ENCODE peak calls at places on chromosomes 12 and 14, in five cellular contexts. E, S, O, C and X are unnamed samples.

GRCh38 chr12:110252716-110253115 is 28.3 kb upstream of the ATP2A2 start:
- DNase-seq in E (no peak), S (no peak), O (no peak), C (no peak), X (no peak)

GRCh38 chr14:61703342-61704129 is 8.2 kb downstream of the HIF1A start:
- DNase-seq in E (no peak), S (no peak), O (no peak), C (no peak), X (no peak)

GRCh38 chr12:127191124-127191523 is 1075.8 kb upstream of the TMEM132C start:
- DNase-seq in E (no peak), S (peak; percentile 40), O (no peak), C (no peak), X (peak; percentile 58)

GRCh38 chr14:70642313-70643235 is 858 bp downstream of the TTC9 start:
- DNase-seq in E (peak; percentile 48), S (no peak), O (no peak), C (no peak), X (no peak)

GRCh38 chr14:55398679-55399078 is 13.0 kb downstream of the ATG14 start:
- DNase-seq in E (no peak), S (peak; percentile 88), O (no peak), C (no peak), X (peak; percentile 75)

GRCh38 chr12:122979908-122980191 is 631 bp upstream of the ARL6IP4 start:
- DNase-seq in E (no peak), S (no peak), O (no peak), C (no peak), X (no peak)

GRCh38 chr12:72432037-72432604 is 160.0 kb downstream of the TRHDE start:
- DNase-seq in E (no peak), S (no peak), O (no peak), C (no peak), X (no peak)

GRCh38 chr12:39065455-39065854 is 160.1 kb upstream of the CPNE8 start:
- DNase-seq in E (no peak), S (no peak), O (no peak), C (no peak), X (no peak)

GRCh38 chr12:57016348-57016747 is at the start of gene TAC3:
- DNase-seq in E (peak; percentile 69), S (no peak), O (no peak), C (no peak), X (no peak)

GRCh38 chr12:14272954-14273910 is 92.2 kb upstream of the ATF7IP start:
- DNase-seq in E (no peak), S (peak; percentile 81), O (no peak), C (no peak), X (peak; percentile 91)

GRCh38 chr12:42394429-42394828 is 68.5 kb downstream of the PPHLN1 start:
- DNase-seq in E (no peak), S (no peak), O (no peak), C (no peak), X (no peak)

GRCh38 chr12:57795354-57795753 is 12.8 kb downstream of the TSFM start:
- DNase-seq in E (no peak), S (peak; percentile 55), O (no peak), C (no peak), X (peak; percentile 69)

GRCh38 chr14:71726639-71727085 is 205.6 kb upstream of the RGS6 start:
- DNase-seq in E (no peak), S (no peak), O (no peak), C (no peak), X (no peak)

GRCh38 chr12:58034712-58035111 is 93.3 kb downstream of the ATP23 start:
- DNase-seq in E (no peak), S (no peak), O (no peak), C (no peak), X (no peak)

GRCh38 chr12:54053625-54054441 is at the start of gene HOXC4:
- DNase-seq in E (no peak), S (no peak), O (no peak), C (no peak), X (no peak)

GRCh38 chr12:2925322-2925995 is 33.7 kb upstream of the TEAD4 start:
- DNase-seq in E (no peak), S (peak; percentile 12), O (no peak), C (no peak), X (no peak)
- H3K27ac ChIP-seq in E (peak overlapping the region; percentile 14), S (no peak overlapping the region), O (no peak overlapping the region), C (no peak overlapping the region), X (peak overlapping the region; percentile 25)

DNA sequence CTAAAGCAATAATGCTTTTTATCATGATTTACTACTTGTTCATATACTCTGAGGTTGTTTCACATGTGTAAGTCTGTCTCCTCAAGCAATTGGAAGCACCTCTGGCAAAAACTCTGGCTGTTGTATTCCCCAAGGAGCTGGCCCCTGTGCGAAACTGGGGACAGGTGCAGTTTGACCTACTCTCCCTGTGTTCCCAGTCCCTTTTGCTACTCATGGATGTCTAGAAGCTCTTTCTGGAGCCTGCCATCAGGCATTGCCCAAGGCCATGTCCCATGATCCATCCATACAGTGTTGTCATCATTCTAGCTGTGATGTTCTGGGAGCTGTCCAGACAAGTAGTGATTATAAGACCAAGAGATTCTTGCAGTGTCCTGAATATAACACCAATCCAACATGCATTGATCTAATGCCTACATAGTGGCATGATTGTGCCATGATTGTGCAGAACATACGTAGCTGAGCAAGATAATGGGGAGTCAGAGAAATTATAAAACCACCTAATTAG is 14.9 kb downstream of the AKAP6 start:
- DNase-seq in E (no peak), S (no peak), O (no peak), C (no peak), X (peak; percentile 52)
- H3K27ac ChIP-seq in E (no peak overlapping the region), S (no peak overlapping the region), O (no peak overlapping the region), C (no peak overlapping the region), X (peak overlapping the region; percentile 97)

GRCh38 chr14:99267871-99268775 is 3.9 kb downstream of the BCL11B start:
- DNase-seq in E (no peak), S (no peak), O (no peak), C (no peak), X (no peak)

GRCh38 chr14:99265571-99265970 is 6.4 kb downstream of the BCL11B start:
- DNase-seq in E (no peak), S (no peak), O (no peak), C (no peak), X (no peak)

GRCh38 chr14:99264691-99265090 is 7.3 kb downstream of the BCL11B start:
- DNase-seq in E (no peak), S (no peak), O (no peak), C (no peak), X (no peak)

GRCh38 chr14:99268776-99269510 is 3.1 kb downstream of the BCL11B start:
- DNase-seq in E (peak; percentile 42), S (no peak), O (no peak), C (no peak), X (no peak)

DNA sequence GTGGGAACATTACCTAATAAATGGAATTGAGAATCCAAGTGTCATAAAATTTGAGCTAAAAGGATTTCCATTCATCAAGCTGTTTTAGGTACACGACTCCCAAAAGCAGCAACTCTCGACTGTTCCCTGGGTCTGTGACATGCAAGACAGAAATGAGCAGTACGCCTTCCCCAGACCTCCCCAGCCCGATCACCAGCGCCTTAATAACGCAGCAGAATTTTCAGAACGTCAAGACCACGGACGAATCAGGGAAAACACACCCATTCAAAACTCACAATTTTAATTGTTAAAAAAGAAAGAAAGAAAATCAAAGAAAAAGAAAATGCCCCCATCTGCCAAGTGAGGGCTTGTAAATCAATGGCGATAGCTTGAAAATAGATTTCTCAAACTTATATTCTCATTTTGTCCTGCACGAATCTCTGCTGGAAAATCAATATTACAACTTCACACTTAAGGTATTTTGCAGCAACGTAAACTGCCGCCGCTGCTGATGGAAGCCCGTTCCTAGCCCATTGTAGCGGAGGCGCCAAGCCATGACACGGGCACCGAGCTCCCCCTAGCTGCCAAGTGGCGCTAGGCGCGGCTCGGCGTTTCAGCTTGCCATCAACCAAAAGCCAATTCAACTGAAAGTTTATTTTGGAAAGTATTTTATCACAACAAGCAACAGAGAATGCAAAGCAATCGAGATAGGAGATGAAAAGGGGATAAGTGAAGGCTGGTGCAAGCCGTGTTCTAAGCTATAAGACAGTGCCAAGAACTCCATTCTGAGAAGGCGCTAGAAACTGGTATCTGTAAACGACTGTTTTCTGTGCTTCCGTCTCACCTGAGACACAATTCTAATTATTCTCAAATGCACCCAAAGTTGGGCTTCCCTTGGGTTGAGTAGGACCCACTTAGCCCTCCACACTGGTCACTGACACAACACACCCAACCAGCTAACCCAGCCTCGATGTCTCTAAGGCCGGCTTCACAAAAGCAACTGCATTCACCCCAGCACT is 5.5 kb downstream of the BCL11B start:
- DNase-seq in E (peak; percentile 88), S (peak; percentile 74), O (no peak), C (peak; percentile 63), X (no peak)
- H3K27ac ChIP-seq in E (no peak overlapping the region), S (peak overlapping the region; percentile 46), O (no peak overlapping the region), C (no peak overlapping the region), X (no peak overlapping the region)

GRCh38 chr14:24092960-24093900 is 881 bp upstream of the PCK2 start:
- DNase-seq in E (no peak), S (no peak), O (no peak), C (no peak), X (no peak)
- H3K27ac ChIP-seq in E (peak overlapping the region; percentile 99), S (peak overlapping the region; percentile 88), O (peak overlapping the region; percentile 30), C (no peak overlapping the region), X (peak overlapping the region; percentile 82)

DNA sequence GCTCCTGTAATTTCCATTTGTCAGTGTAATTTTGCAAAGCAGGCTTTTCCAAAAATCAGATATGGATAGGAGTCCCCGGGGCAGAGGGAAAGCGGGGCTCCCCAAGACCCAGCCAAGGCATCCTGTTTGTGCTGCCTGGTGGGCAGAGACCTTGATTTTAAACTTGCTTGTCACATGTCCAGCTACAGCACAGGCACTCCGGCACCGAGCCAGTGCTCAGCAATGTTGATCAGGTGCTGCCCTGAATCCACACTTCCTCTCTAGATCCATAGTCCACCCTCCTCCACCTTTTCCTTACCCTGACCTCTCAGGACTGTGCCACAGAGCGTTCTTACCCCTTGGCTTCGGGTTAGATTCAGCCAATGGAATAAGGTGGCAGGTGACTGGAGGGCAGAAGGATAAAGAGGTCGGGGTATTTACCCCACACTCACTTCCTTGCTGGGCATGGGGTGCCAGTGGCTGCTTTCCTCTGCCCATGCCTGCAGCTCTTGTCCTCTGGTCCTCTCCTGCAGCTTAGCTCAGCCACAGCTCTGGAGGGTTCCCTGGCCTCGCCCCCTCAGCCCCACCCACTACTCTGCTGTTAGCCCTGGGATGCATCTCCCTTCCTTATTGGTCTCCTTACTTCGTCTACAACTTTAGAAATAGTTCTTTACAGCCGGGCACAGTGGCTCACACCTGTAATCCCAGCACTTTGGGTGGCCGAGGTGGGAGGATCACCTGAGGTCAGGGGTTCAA is 80.1 kb downstream of the IRF2BPL start:
- DNase-seq in E (no peak), S (no peak), O (no peak), C (no peak), X (no peak)
- H3K27ac ChIP-seq in E (peak overlapping the region; percentile 97), S (peak overlapping the region; percentile 100), O (no peak overlapping the region), C (no peak overlapping the region), X (peak overlapping the region; percentile 85)

DNA sequence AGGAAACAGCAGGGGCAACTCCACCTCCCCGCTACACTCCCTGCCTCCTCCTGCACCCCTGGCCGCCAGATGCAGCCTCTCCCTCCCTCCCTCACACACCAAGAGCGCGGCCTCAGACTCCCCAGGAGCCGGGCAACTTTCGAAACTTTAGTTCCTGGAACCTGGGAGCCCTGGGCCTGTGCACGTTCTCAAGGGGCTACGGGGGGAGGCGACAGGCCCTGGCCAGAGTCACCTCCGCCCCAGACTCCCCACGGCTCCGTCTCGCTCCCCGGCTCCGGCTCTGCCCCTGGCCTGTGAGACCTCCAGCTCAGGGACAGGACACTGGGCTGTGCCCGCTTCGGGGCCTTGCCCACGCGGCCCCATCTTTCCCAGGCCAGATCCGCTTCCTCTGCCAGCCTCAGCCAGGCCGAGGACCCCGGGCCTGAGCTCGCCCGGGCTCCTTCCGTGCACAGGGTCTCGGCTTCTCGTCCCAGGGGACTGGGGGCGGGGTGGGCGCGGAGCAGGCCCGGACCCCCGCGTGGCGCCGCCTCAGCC is 5.5 kb downstream of the AMN start:
- DNase-seq in E (peak; percentile 81), S (no peak), O (no peak), C (no peak), X (no peak)
- H3K27ac ChIP-seq in E (no peak overlapping the region), S (peak overlapping the region; percentile 0), O (no peak overlapping the region), C (no peak overlapping the region), X (peak overlapping the region; percentile 51)